ENCODE peak calls at places on chromosomes 2 and 18, in nine cellular contexts. C is CD4-positive, alpha-beta T cell; P is omental fat pad; G is activated CD4-positive, alpha-beta T cell treated with anti-CD3 and anti-CD28 coated beads for 48 hours; D is G401; Y is AG09319; X is HEK293T; W is activated T-helper 1 cell treated with Interleukin-2 at 50 U/mL for 16 hours; B is HFFc6. I is an unnamed sample.

GRCh38 chr2:83081835-83082522 is 1377.1 kb downstream of the SUCLG1 start:
- DNase-seq in Y (no peak), G (no peak), P (no peak), W (no peak), B (peak; percentile 68), D (no peak), X (no peak), C (no peak), I (no peak)

GRCh38 chr2:168599738-168600137 is 143.7 kb downstream of the CERS6 start:
- DNase-seq in B (no peak), Y (no peak), C (no peak), W (no peak), D (no peak), G (no peak), X (no peak), P (no peak), I (no peak)

GRCh38 chr2:118687698-118688097 is 159.8 kb downstream of the EN1 start:
- DNase-seq in C (no peak), P (no peak), W (no peak), G (no peak), Y (no peak), B (no peak), X (no peak), D (no peak), I (no peak)

GRCh38 chr2:88880441-88880953 is 189.0 kb downstream of the RPIA start:
- DNase-seq in C (no peak), B (peak; percentile 52), Y (peak; percentile 11), W (no peak), G (peak; percentile 37), P (no peak), X (peak; percentile 62), D (peak; percentile 53), I (peak; percentile 10)

GRCh38 chr2:120954939-120955338 is 219.3 kb downstream of the GLI2 start:
- DNase-seq in X (no peak), Y (no peak), C (no peak), P (no peak), W (no peak), B (no peak), G (no peak), D (no peak), I (no peak)

GRCh38 chr2:63060079-63060482 is 9.5 kb downstream of the OTX1 start:
- DNase-seq in D (no peak), W (no peak), Y (no peak), P (no peak), X (no peak), G (no peak), C (no peak), B (no peak), I (no peak)

GRCh38 chr2:118148133-118148532 is 59.9 kb downstream of the INSIG2 start:
- DNase-seq in Y (no peak), G (no peak), C (no peak), D (no peak), P (no peak), W (no peak), X (no peak), B (no peak), I (no peak)

GRCh38 chr18:8824846-8825245 is 119.5 kb downstream of the MTCL1 start:
- DNase-seq in W (no peak), D (no peak), C (no peak), P (no peak), B (no peak), G (no peak), X (no peak), Y (no peak), I (no peak)

GRCh38 chr18:13264091-13264777 is 45.7 kb downstream of the LDLRAD4 start:
- DNase-seq in W (no peak), X (no peak), C (no peak), Y (no peak), G (no peak), D (peak; percentile 63), B (no peak), P (no peak), I (no peak)

GRCh38 chr18:23033079-23033478 is 100.0 kb downstream of the RBBP8 start:
- DNase-seq in B (no peak), G (no peak), D (no peak), P (no peak), X (no peak), C (no peak), Y (no peak), W (no peak), I (no peak)

GRCh38 chr2:9797086-9797485 is 46.2 kb upstream of the TAF1B start:
- DNase-seq in C (no peak), P (no peak), X (no peak), B (no peak), Y (no peak), D (no peak), G (no peak), W (no peak), I (no peak)

GRCh38 chr2:152097291-152098032 is 1.4 kb downstream of the CACNB4 start:
- DNase-seq in B (no peak), G (no peak), Y (peak; percentile 8), W (no peak), D (peak; percentile 28), X (peak; percentile 16), P (no peak), C (no peak), I (no peak)

GRCh38 chr2:24083567-24084385 is 858 bp downstream of the TP53I3 start:
- DNase-seq in G (no peak), W (no peak), P (no peak), D (peak; percentile 56), Y (peak; percentile 60), B (peak; percentile 64), X (peak; percentile 40), C (no peak), I (no peak)

GRCh38 chr2:144454466-144455287 is 65.2 kb downstream of the ZEB2 start:
- DNase-seq in D (no peak), Y (no peak), X (no peak), C (no peak), P (no peak), W (no peak), B (no peak), G (peak; percentile 17), I (no peak)

GRCh38 chr2:128302744-128303067 is 16.0 kb downstream of the HS6ST1 start:
- DNase-seq in B (no peak), Y (no peak), X (no peak), D (no peak), C (no peak), P (no peak), W (no peak), G (no peak), I (no peak)

GRCh38 chr18:58257461-58257860 is 213.4 kb downstream of the NEDD4L start:
- DNase-seq in P (no peak), G (no peak), D (no peak), B (no peak), X (no peak), C (no peak), W (no peak), Y (no peak), I (no peak)

GRCh38 chr2:203909192-203909945 is 27.2 kb upstream of the ICOS start:
- DNase-seq in W (no peak), D (peak; percentile 14), C (no peak), Y (peak; percentile 40), B (peak; percentile 73), G (no peak), P (no peak), X (peak; percentile 48), I (no peak)

GRCh38 chr2:13616059-13616458 is 899.3 kb downstream of the TRIB2 start:
- DNase-seq in P (no peak), W (no peak), D (no peak), Y (no peak), B (no peak), X (no peak), C (no peak), G (no peak), I (no peak)

GRCh38 chr2:187404431-187405110 is 43.5 kb downstream of the CALCRL start:
- DNase-seq in G (no peak), P (no peak), W (no peak), Y (no peak), X (no peak), B (no peak), C (no peak), D (no peak), I (no peak)

GRCh38 chr18:79554321-79554720 is 125.3 kb upstream of the CTDP1 start:
- DNase-seq in D (no peak), B (no peak), W (no peak), G (no peak), Y (no peak), X (no peak), P (no peak), C (no peak), I (no peak)

GRCh38 chr2:226185613-226186211 is 613.9 kb downstream of the IRS1 start:
- DNase-seq in X (no peak), Y (peak; percentile 95), P (no peak), D (no peak), G (no peak), B (peak; percentile 98), C (no peak), W (no peak), I (peak; percentile 39)

GRCh38 chr2:28681216-28681981 is 70.2 kb upstream of the PPP1CB start:
- DNase-seq in D (no peak), C (peak; percentile 38), B (no peak), G (peak; percentile 75), Y (no peak), W (peak; percentile 19), X (no peak), P (no peak), I (no peak)

GRCh38 chr2:174024524-174025270 is 59.5 kb upstream of the SP3 start:
- DNase-seq in W (no peak), G (no peak), B (no peak), D (no peak), Y (peak; percentile 67), P (no peak), X (no peak), C (no peak), I (no peak)

GRCh38 chr18:61127714-61128485 is 205.3 kb upstream of the CDH20 start:
- DNase-seq in P (no peak), G (no peak), W (no peak), X (no peak), C (no peak), Y (no peak), D (no peak), B (no peak), I (no peak)

GRCh38 chr2:67628892-67629291 is 231.8 kb downstream of the ETAA1 start:
- DNase-seq in X (no peak), C (no peak), D (no peak), G (no peak), B (no peak), P (no peak), W (no peak), Y (no peak), I (no peak)

GRCh38 chr18:3530807-3531206 is 80.8 kb downstream of the TGIF1 start:
- DNase-seq in G (no peak), Y (no peak), P (no peak), D (no peak), W (no peak), B (no peak), C (no peak), X (no peak), I (no peak)

GRCh38 chr2:186058604-186059003 is 320.0 kb downstream of the FSIP2 start:
- DNase-seq in G (no peak), D (no peak), C (no peak), X (no peak), P (no peak), W (no peak), Y (no peak), B (no peak), I (no peak)

GRCh38 chr2:236815746-236816145 is 246.1 kb downstream of the ACKR3 start:
- DNase-seq in P (no peak), B (no peak), X (no peak), W (no peak), D (no peak), C (no peak), G (no peak), Y (no peak), I (no peak)

GRCh38 chr2:200469708-200470600 is 39.9 kb downstream of the KCTD18 start:
- DNase-seq in G (no peak), C (no peak), W (no peak), B (peak; percentile 29), X (no peak), D (no peak), Y (no peak), P (no peak), I (no peak)

GRCh38 chr18:4270988-4271387 is 184.1 kb downstream of the DLGAP1 start:
- DNase-seq in C (no peak), Y (no peak), X (no peak), P (no peak), D (no peak), G (no peak), B (no peak), W (no peak), I (no peak)

GRCh38 chr2:69915050-69915945 is at the start of gene MXD1:
- DNase-seq in D (peak; percentile 40), C (no peak), Y (no peak), W (no peak), X (peak; percentile 28), B (peak; percentile 9), P (no peak), G (peak; percentile 31), I (no peak)